ENCODE peak calls at places on chromosomes 6 and 20, in eight cellular contexts. C is prostate gland; V is heart left ventricle; M is OCI-LY7; L is stomach; X is SJSA1; S is CD4-positive, alpha-beta memory T cell; E is CD8-positive, alpha-beta memory T cell. B is an unnamed sample.

GRCh38 chr20:33019465-33020277 is 11.8 kb upstream of the BPIFB6 start:
- DNase-seq in C (no peak), V (no peak), M (no peak), L (no peak), X (no peak), S (no peak), E (no peak), B (peak; percentile 67)

GRCh38 chr6:135506270-135506997 is 8.9 kb upstream of the AHI1 start:
- DNase-seq in C (peak; percentile 25), V (no peak), M (peak; percentile 59), L (no peak), X (no peak), S (peak; percentile 40), E (no peak), B (no peak)

GRCh38 chr20:36885355-36885754 is 9.4 kb downstream of the TLDC2 start:
- DNase-seq in C (no peak), V (no peak), M (no peak), L (no peak), X (no peak), S (no peak), E (no peak), B (no peak)

GRCh38 chr6:160327981-160328380 is 20.2 kb upstream of the SLC22A3 start:
- DNase-seq in C (no peak), V (no peak), M (no peak), L (no peak), X (no peak), S (no peak), E (no peak), B (no peak)

GRCh38 chr6:35568967-35569606 is 56.4 kb upstream of the TULP1 start:
- DNase-seq in C (no peak), V (no peak), M (peak; percentile 19), L (peak; percentile 47), X (no peak), S (no peak), E (peak; percentile 50), B (no peak)

GRCh38 chr20:6622041-6622440 is 145.4 kb upstream of the BMP2 start:
- DNase-seq in C (no peak), V (no peak), M (no peak), L (no peak), X (no peak), S (no peak), E (no peak), B (no peak)

GRCh38 chr6:147117580-147117979 is 86.6 kb upstream of the STXBP5 start:
- DNase-seq in C (no peak), V (no peak), M (no peak), L (no peak), X (no peak), S (no peak), E (no peak), B (no peak)

GRCh38 chr6:6717953-6718352 is 129.4 kb downstream of the LY86 start:
- DNase-seq in C (no peak), V (peak; percentile 65), M (no peak), L (no peak), X (no peak), S (no peak), E (no peak), B (no peak)

GRCh38 chr6:119591235-119591634 is 241.7 kb upstream of the MAN1A1 start:
- DNase-seq in C (no peak), V (no peak), M (no peak), L (no peak), X (no peak), S (no peak), E (no peak), B (no peak)

GRCh38 chr20:6140947-6141346 is 18.1 kb upstream of the FERMT1 start:
- DNase-seq in C (no peak), V (no peak), M (peak; percentile 5), L (no peak), X (no peak), S (no peak), E (no peak), B (no peak)

GRCh38 chr6:44228836-44229235 is 5.4 kb downstream of the SLC29A1 start:
- DNase-seq in C (no peak), V (no peak), M (no peak), L (no peak), X (no peak), S (no peak), E (peak; percentile 14), B (no peak)

DNA sequence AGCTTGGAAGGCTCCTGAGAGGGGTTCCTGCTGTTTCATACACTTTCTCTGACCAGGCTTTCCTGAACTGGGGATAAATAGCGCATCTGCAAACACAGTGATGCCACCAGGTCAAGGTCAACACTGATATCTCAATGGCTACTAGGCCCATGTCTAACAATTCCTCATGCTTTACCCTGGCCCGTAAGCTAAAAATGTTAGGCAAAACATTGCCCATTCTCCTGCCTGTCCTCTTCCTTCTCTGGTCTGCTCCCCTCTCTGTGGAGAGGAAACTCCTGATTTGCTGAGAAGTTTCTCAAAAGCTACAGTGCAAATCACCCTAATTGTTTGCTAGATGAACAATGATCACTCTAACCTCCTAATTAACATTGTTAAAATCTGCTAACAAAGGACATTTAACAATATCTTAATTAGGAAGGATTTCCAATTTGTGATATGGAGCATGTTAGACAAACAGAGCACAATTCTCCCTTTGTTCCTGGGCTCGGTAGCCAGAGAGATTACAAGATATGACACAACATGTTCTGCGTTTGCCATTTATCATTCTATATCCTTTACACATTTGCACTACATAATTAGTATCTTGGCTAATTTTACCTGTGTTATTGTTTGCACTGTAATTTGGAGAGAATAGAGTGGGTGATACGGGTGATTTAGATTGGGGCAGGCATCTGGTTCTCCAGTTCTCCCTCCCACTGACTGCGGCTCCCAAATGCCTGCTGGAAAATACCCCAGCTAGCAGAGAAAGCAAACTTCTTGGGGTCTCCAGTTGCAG is 266.8 kb downstream of the CD83 start:
- DNase-seq in C (no peak), V (no peak), M (no peak), L (no peak), X (no peak), S (no peak), E (no peak), B (no peak)
- H3K4me1 ChIP-seq in C (peaks cover 6% of the 10 kb centered on the region), V (peaks cover 11% of the 10 kb centered on the region), M (peaks cover 57% of the 10 kb centered on the region), L (no peaks in the 10 kb centered on the region), X (no peaks in the 10 kb centered on the region), S (no peaks in the 10 kb centered on the region), E (peaks cover 6% of the 10 kb centered on the region), B (no peaks in the 10 kb centered on the region)

GRCh38 chr6:170292778-170293164 is 1.9 kb upstream of the DLL1 start:
- DNase-seq in C (no peak), V (no peak), M (no peak), L (no peak), X (no peak), S (no peak), E (no peak), B (no peak)
- H3K4me1 ChIP-seq in C (no peaks in the 10 kb centered on the region), V (peaks cover 69% of the 10 kb centered on the region), M (peaks cover 7% of the 10 kb centered on the region), L (peaks cover 80% of the 10 kb centered on the region), X (peaks cover 46% of the 10 kb centered on the region), S (peaks cover 69% of the 10 kb centered on the region), E (peaks cover 46% of the 10 kb centered on the region), B (peaks cover 68% of the 10 kb centered on the region)

GRCh38 chr20:35312348-35312747 is 20.1 kb upstream of the FAM83C start:
- DNase-seq in C (no peak), V (no peak), M (no peak), L (no peak), X (peak; percentile 85), S (no peak), E (no peak), B (no peak)
- H3K4me1 ChIP-seq in C (peaks cover 7% of the 10 kb centered on the region), V (peaks cover 13% of the 10 kb centered on the region), M (no peaks in the 10 kb centered on the region), L (peaks cover 9% of the 10 kb centered on the region), X (peaks cover 77% of the 10 kb centered on the region), S (peaks cover 3% of the 10 kb centered on the region), E (peaks cover 4% of the 10 kb centered on the region), B (peaks cover 10% of the 10 kb centered on the region)

DNA sequence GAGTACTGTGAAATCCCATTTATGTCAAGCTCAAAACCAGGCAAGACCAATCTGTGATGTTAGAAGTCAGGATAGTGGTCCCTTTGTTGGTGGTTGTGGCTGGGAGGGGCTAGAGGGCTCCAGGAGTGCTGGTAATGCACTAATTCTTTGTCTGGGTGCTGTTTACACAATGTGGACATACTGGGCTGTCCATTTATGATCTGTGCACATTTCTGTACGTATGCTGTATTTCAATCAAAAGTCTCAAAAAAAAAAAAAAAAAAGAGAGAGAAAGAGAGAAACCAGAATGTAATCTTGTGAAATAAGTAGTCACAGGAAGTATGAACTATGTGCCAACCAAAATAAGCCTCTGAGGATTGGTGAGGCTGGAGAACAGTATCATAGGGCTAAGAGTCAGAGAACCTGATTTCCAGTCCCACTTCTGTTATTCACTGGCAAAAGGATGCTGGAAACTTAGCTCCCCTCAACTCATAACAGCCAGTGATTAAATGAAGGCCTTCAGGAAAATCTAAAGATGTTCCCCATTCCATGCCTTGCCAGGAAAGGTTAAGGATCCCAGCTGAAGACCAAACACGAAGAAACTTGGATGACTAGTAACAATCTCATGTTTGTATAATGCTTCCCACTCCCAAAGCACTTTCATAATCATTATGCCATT is 19.6 kb upstream of the TRAM2 start:
- DNase-seq in C (no peak), V (no peak), M (peak; percentile 33), L (no peak), X (no peak), S (no peak), E (no peak), B (no peak)
- H3K4me1 ChIP-seq in C (no peaks in the 10 kb centered on the region), V (peaks cover 51% of the 10 kb centered on the region), M (peaks cover 77% of the 10 kb centered on the region), L (peaks cover 19% of the 10 kb centered on the region), X (peaks cover 44% of the 10 kb centered on the region), S (no peaks in the 10 kb centered on the region), E (no peaks in the 10 kb centered on the region), B (peaks cover 28% of the 10 kb centered on the region)

DNA sequence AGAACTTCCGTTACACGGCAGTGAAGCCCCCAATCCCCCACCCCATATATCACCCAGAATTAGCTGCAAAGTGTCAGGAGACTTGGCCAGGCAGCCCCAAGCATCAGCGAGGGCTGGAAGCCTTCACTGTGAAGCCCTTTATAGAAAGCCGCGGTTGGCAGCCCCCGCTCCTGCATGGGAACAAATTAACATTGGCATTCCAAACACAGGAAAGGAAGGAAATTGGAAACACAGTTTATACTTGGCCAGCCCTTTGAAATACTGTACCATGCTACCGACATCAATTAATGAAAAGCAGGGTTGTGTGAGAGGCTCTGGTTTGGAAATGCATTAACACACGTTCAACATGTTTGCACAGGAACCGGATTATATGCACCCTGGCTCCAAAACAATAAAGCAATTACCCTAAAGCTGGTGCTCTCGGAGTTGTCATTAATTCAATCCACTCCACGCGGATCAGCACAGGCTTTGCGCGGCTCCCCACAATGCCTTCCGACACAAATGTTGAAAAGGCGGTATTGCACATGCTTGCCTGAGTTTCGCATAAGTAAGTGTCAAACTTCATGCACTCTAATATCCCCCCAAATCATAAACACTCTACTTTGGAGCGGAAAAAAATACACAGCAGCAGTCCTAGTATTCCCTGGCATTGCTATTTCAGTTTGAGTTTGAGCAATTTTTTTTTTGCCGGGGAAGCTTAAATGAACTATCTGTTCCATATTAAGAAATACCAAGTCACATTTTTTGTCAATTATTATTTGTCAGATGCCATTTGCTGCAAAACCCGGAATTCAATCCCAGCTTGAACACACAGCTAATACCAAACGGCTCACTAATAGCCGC is 7.0 kb downstream of the BMP7 start:
- DNase-seq in C (no peak), V (no peak), M (no peak), L (no peak), X (no peak), S (no peak), E (no peak), B (no peak)
- H3K4me1 ChIP-seq in C (peaks cover 6% of the 10 kb centered on the region), V (no peaks in the 10 kb centered on the region), M (peaks cover 89% of the 10 kb centered on the region), L (peaks cover 22% of the 10 kb centered on the region), X (no peaks in the 10 kb centered on the region), S (no peaks in the 10 kb centered on the region), E (no peaks in the 10 kb centered on the region), B (no peaks in the 10 kb centered on the region)

B was measured in upper lobe of left lung.